ENCODE peak calls at places on chromosomes 16 and 17, in four cellular contexts. W, M, R and J are unnamed samples. For H3K4me1, the result is how much of the 10 kb centered on the place peaks cover.

GRCh38 chr16:11583889-11584565 is 2.7 kb downstream of the LITAF start:
- DNase-seq in W (no peak), M (no peak), R (no peak), J (no peak)

GRCh38 chr17:45146616-45147101 is 1.6 kb upstream of the HEXIM1 start:
- DNase-seq in W (no peak), M (peak), R (no peak), J (no peak)

GRCh38 chr16:2919511-2920255 is 8.0 kb downstream of the FLYWCH1 start:
- DNase-seq in M (peak), R (peak), W (peak), J (no peak)

GRCh38 chr17:78316115-78316866 is 43.6 kb downstream of the SOCS3 start:
- DNase-seq in M (no peak), W (no peak), R (peak), J (no peak)

GRCh38 chr17:42585353-42585752 is 7.8 kb upstream of the PSMC3IP start:
- DNase-seq in M (no peak), R (no peak), W (no peak), J (no peak)

GRCh38 chr17:10183931-10184930 is 14.2 kb downstream of the GAS7 start:
- DNase-seq in W (no peak), M (no peak), R (peak), J (no peak)

GRCh38 chr16:87336850-87337240 is 19.7 kb upstream of the C16orf95 start:
- DNase-seq in W (no peak), R (no peak), M (no peak), J (no peak)

GRCh38 chr17:72996791-72997190 is 95.7 kb downstream of the SLC39A11 start:
- DNase-seq in R (peak), M (no peak), W (no peak), J (no peak)

GRCh38 chr16:72355561-72355960 is 183.6 kb upstream of the PMFBP1 start:
- DNase-seq in W (no peak), R (no peak), M (no peak), J (no peak)

GRCh38 chr17:77836557-77837041 is 121.9 kb upstream of the TNRC6C start:
- DNase-seq in W (no peak), M (no peak), R (no peak), J (no peak)

GRCh38 chr16:54937673-54938350 is 7.1 kb downstream of the IRX5 start:
- DNase-seq in R (no peak), W (no peak), M (no peak), J (no peak)

GRCh38 chr17:48439875-48440505 is 10.0 kb upstream of the SKAP1 start:
- DNase-seq in R (no peak), W (peak), M (peak), J (no peak)

GRCh38 chr17:49552070-49552751 is 23.5 kb upstream of the NXPH3 start:
- DNase-seq in W (no peak), M (no peak), R (peak), J (no peak)

GRCh38 chr16:84175351-84176081 is 11.3 kb downstream of the TAF1C start:
- DNase-seq in M (peak), R (peak), W (peak), J (peak)

GRCh38 chr17:40290629-40291296 is 3.1 kb downstream of the CDC6 start:
- DNase-seq in M (peak), R (peak), W (peak), J (peak)

GRCh38 chr16:71282943-71283342 is 6.3 kb downstream of the CMTR2 start:
- DNase-seq in W (no peak), M (no peak), R (no peak), J (no peak)

GRCh38 chr17:22514315-22514714 is 822.0 kb downstream of the KCNJ18 start:
- DNase-seq in W (no peak), M (no peak), R (no peak), J (no peak)

GRCh38 chr16:12061336-12062055 is 85.0 kb downstream of the SNX29 start:
- DNase-seq in M (no peak), W (no peak), R (no peak), J (no peak)

GRCh38 chr17:7717756-7718350 is 309 bp downstream of the DNAH2 start:
- DNase-seq in M (no peak), R (no peak), W (peak), J (no peak)

GRCh38 chr16:30397776-30398659 is 2.8 kb downstream of the ZNF48 start:
- DNase-seq in M (no peak), W (no peak), R (no peak), J (no peak)

GRCh38 chr16:81614171-81614570 is 164.9 kb upstream of the PLCG2 start:
- DNase-seq in R (no peak), W (no peak), M (no peak), J (no peak)

GRCh38 chr17:73325527-73325842 is 13.7 kb upstream of the CDC42EP4 start:
- DNase-seq in M (no peak), W (no peak), R (no peak), J (no peak)

GRCh38 chr16:87542531-87543102 is 49.8 kb upstream of the ZCCHC14 start:
- DNase-seq in W (no peak), R (no peak), M (no peak), J (no peak)

GRCh38 chr17:49549691-49550678 is 25.7 kb upstream of the NXPH3 start:
- DNase-seq in M (no peak), R (peak), W (no peak), J (no peak)

GRCh38 chr17:3972281-3972731 is 8.1 kb upstream of the ATP2A3 start:
- DNase-seq in R (peak), W (no peak), M (no peak), J (no peak)

GRCh38 chr17:4807534-4808377 is 804 bp downstream of the PLD2 start:
- DNase-seq in R (peak), M (no peak), W (no peak), J (no peak)

GRCh38 chr16:86635181-86635580 is 56.8 kb downstream of the FOXL1 start:
- DNase-seq in M (no peak), R (no peak), W (no peak), J (no peak)

GRCh38 chr16:65782537-65783290 is 583.8 kb upstream of the CDH5 start:
- DNase-seq in W (no peak), M (no peak), R (no peak), J (no peak)

GRCh38 chr17:9531080-9531479 is 44.5 kb downstream of the STX8 start:
- DNase-seq in W (no peak), R (no peak), M (no peak), J (no peak)

GRCh38 chr17:2366747-2367494 is 29.6 kb downstream of the SGSM2 start:
- DNase-seq in R (peak), M (no peak), W (no peak), J (no peak)

GRCh38 chr17:40153603-40154238 is 13.4 kb downstream of the CASC3 start:
- DNase-seq in R (no peak), W (no peak), M (no peak), J (no peak)

GRCh38 chr16:81266680-81267095 is 28.2 kb downstream of the BCO1 start:
- DNase-seq in R (no peak), M (no peak), W (no peak), J (no peak)

GRCh38 chr16:70695351-70696070 is 9.7 kb upstream of the MTSS2 start:
- DNase-seq in M (peak), W (no peak), R (peak), J (no peak)

DNA sequence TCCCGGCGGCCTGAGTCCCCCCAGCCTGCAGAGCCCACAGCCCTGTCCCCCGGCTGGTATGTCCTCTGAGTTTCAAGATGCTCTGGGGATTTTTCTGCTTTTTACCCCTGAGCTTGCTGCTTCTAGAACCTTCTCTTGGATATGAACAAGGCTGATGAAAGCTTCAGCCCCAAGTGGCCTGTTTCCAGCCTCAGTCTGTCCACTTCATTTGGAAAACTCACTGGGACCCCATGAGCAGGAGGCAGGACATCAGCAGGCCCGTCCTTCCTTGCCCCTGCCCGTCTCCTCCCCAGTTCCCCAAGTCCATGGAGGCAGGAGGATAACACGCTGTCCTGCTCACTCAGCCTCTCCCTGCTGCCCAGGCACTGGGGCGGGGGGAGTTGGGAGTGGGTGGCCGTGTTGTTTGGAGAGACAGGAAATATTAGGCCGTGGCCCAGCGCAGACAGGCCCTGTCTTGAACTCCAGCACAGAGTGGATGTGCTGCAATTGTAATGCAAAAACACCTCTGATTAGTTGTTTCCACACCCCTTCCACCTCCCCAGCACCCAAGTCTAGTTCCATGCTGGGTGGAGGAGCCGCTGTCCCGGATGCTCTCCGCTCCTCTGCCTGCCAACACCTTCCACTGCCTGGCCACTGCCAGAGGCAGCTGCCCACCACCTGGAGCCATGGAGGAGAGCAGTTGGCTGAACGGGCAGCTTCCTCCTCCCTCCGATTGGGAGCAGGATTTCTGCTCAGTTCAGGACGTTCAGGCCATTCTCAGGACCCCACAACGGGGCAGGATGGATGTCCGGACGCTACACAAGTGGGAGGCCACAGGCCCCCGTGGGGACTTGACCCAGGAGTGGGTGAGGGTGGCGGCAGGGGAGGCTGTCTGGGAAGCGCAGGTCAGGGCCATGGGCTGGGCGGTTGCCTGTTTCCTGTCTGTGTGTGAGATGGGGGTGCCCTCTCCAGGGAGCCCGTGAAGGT is 216.9 kb upstream of the GSE1 start:
- DNase-seq in R (peak), M (no peak), W (no peak), J (no peak)
- H3K4me3 ChIP-seq in R (no peak), M (no peak), W (no peak), J (no peak)

GRCh38 chr17:64327201-64327930 is 63.3 kb downstream of the PECAM1 start:
- DNase-seq in W (no peak), M (no peak), R (no peak), J (no peak)

GRCh38 chr17:64328875-64329405 is 61.7 kb downstream of the PECAM1 start:
- DNase-seq in R (no peak), M (no peak), W (no peak), J (no peak)

GRCh38 chr17:64326420-64327054 is 63.5 kb upstream of the TEX2 start:
- DNase-seq in W (no peak), M (no peak), R (no peak), J (no peak)

GRCh38 chr17:64329571-64329970 is 61.1 kb downstream of the PECAM1 start:
- DNase-seq in R (no peak), M (no peak), W (no peak), J (no peak)

DNA sequence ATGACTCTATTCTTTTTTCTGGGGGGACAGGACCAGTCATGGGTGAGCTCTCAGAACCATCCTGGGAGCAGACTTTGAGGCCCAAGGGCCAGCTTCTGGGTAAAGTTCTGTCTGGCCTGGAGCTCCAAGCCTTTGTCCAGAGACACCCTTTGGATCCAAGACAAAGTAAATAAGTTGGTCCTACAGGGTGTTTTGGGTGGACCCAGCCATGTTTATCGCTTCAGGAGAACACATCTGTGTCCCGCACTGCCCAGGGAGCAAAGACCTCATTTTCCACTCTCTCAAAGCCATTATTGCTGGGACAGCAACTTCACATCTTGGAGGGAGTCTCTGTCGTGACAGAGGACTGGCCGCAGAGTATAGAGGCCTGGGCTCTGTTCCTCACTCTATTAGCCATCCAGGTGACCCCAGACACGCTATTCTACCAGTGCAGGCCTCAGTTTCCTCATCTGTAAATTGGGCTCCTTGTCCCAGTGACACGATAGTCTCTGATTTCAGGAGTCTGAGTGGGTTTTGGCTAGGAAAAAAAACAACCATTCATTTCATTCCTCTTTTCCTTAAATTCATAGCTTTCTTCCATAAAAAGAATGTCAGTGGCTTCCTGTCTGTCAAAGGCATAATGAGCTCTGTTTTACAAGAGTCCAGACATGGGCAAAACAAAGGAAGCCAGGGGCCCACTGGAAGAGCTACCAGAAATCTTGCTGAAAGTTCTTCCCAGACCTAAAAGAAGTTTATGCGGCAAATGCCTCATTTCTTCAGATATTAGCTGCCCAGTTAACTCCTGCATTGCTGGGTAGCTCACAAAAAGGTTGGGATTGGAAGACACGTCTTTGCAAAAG is 62.4 kb downstream of the PECAM1 start:
- DNase-seq in M (no peak), W (no peak), R (no peak), J (no peak)
- H3K4me1 ChIP-seq in M (under half), W (under half), R (under half), J (under half)

GRCh38 chr17:31249742-31250141 is 47.3 kb downstream of the OMG start:
- DNase-seq in M (no peak), W (no peak), R (no peak), J (no peak)
- H3K27ac ChIP-seq in M (no peak), W (no peak), R (peak), J (peak)

GRCh38 chr17:81287155-81287554 is 8.0 kb downstream of the SLC38A10 start:
- DNase-seq in M (no peak), W (no peak), R (no peak), J (no peak)

GRCh38 chr17:81287741-81288430 is 7.2 kb downstream of the SLC38A10 start:
- DNase-seq in W (no peak), M (no peak), R (no peak), J (no peak)

GRCh38 chr17:81286491-81287145 is 8.5 kb downstream of the SLC38A10 start:
- DNase-seq in R (no peak), M (no peak), W (no peak), J (no peak)

GRCh38 chr17:81285179-81285878 is 9.8 kb downstream of the SLC38A10 start:
- DNase-seq in R (no peak), M (no peak), W (peak), J (no peak)

GRCh38 chr17:81285894-81286293 is 9.2 kb downstream of the SLC38A10 start:
- DNase-seq in R (no peak), W (no peak), M (no peak), J (no peak)
- H3K4me3 ChIP-seq in R (no peak), W (peak), M (no peak), J (no peak)

DNA sequence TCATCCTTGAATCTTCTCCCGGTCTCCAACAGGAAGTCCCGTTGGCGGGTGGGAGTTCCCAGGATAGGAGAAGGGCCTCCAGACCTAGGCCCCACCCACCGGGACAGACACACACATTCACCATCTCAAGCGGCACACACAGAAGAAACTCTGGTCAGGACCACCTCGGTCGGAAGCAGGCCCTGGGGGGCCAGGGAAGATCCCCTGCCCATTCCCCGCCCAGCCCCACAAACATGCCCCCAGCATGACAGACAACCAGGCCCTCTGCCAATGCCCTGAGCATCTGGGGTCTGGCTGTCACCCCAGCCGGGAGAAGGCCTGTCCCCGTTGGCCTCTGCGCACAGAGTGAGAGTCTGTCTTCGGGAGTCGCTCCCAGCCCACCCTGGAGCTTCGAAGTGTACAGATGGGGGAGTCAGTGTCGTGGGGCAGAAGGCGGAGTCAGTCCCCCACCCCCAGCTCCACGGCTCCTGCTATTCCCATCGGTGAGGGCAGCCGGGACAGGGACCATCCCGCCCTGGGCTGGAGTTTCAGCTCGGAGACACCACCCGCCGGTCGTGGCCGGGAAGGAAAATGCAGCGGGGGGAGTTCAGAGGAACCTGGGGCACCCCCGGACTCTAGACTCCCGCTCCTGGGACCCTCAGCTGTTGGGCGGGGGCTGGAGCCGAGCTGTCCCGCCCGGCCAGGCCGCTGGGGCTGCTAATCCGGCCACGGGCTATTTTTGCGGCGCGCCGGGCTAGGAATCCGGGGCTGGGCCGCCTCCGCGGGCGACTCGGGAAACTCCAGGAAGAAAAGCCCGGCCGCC is 690 bp downstream of the RHBDF1 start:
- DNase-seq in R (peak), M (no peak), W (no peak), J (peak)
- H3K4me1 ChIP-seq in R (under half), M (under half), W (under half), J (half or more)

GRCh38 chr17:68843522-68843921 is 111.7 kb downstream of the ABCA8 start:
- DNase-seq in R (no peak), M (no peak), W (no peak), J (no peak)

GRCh38 chr17:68849673-68850260 is 105.4 kb downstream of the ABCA8 start:
- DNase-seq in R (no peak), M (no peak), W (no peak), J (no peak)

GRCh38 chr17:68851875-68852274 is 103.3 kb downstream of the ABCA8 start:
- DNase-seq in W (no peak), R (no peak), M (no peak), J (no peak)

GRCh38 chr17:68853439-68853838 is 101.8 kb downstream of the ABCA8 start:
- DNase-seq in M (no peak), R (no peak), W (no peak), J (no peak)

GRCh38 chr17:68847711-68848110 is 107.5 kb downstream of the ABCA8 start:
- DNase-seq in R (no peak), M (no peak), W (no peak), J (no peak)
- H3K27ac ChIP-seq in R (no peak), M (no peak), W (no peak), J (no peak)

GRCh38 chr17:82334204-82334621 is 647 bp upstream of the SECTM1 start:
- DNase-seq in W (no peak), R (no peak), M (no peak), J (no peak)
- H3K4me3 ChIP-seq in W (peak), R (no peak), M (peak), J (peak)

DNA sequence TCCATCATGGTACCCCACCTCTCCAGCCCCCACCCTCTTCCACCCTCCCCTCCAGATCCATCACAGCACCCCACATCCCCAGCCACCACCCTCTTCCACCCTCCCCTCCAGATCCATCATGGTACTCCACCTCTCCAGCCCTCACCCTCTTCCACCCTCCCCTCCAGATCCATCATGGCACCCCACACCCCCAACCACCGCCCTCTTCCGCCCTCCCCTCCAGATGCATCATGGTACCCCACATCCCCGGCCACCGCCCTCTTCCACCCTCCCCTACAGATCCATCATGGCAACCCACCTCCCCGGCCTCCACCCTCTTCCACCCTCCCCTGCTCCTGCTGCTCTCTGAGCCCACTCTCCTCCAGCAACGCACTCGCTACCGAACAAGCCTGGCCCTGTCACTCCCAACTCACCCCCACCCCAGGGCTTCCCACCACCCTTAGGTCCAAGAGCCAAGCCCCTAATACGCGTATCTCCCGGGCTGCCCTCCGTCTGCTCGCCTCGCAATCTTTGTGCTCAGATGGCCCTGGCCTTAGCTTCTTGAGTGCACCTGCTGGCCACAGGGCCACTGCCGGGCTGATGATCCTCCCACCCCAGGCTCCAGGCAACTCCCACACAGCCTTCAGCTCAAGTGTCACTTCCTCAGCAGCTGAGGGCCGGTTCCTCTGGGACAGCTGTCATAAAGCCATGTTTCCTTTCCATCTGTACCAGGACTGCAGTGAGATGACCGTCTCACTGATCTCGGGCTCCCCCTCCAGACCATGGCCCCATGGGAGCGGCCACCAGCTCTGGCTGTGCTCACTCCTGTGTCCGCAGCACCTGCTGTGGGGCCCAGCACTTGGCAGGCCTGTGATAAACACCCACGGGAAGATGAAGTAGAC is 25.5 kb downstream of the KDM8 start:
- DNase-seq in R (no peak), W (no peak), M (peak), J (no peak)
- H3K4me1 ChIP-seq in R (under half), W (under half), M (under half), J (under half)